ENCODE peak calls at places on chromosomes 12 and 14, in nine cellular contexts. Y is H54; O is NCI-H524; T is mesendoderm; P is GM10248; A is epithelial cell of esophagus; J is posterior vena cava; H is activated CD4-positive, alpha-beta T cell treated with anti-CD3 and anti-CD28 coated beads, Interleukin-2, amount 10 ng/mL, durations not matched to agents 7 days and 5 days; U is activated T-cell treated with anti-CD3 and anti-CD28 coated beads for 1 hour. E is an unnamed sample.

GRCh38 chr12:53505086-53505485 is 2.2 kb downstream of the NPFF start:
- DNase-seq in Y (peak), O (no peak), T (no peak), P (no peak), A (no peak), J (peak), H (no peak), U (no peak), E (no peak)

GRCh38 chr14:77219591-77219990 is 38.0 kb downstream of the TMEM63C start:
- DNase-seq in Y (no peak), O (no peak), T (no peak), P (no peak), A (no peak), J (no peak), H (no peak), U (no peak), E (no peak)

GRCh38 chr12:6266431-6267006 is 44.0 kb upstream of the PLEKHG6 start:
- DNase-seq in Y (no peak), O (no peak), T (no peak), P (no peak), A (peak), J (peak), H (no peak), U (no peak), E (no peak)

GRCh38 chr14:101250948-101251811 is 310.1 kb upstream of the DIO3 start:
- DNase-seq in Y (no peak), O (no peak), T (no peak), P (no peak), A (no peak), J (peak), H (no peak), U (no peak), E (no peak)

GRCh38 chr12:1593232-1594044 is 943 bp downstream of the FBXL14 start:
- DNase-seq in Y (no peak), O (peak), T (peak), P (no peak), A (peak), J (peak), H (peak), U (no peak), E (peak)

GRCh38 chr12:26630546-26631027 is 202.4 kb downstream of the ITPR2 start:
- DNase-seq in Y (peak), O (no peak), T (no peak), P (no peak), A (no peak), J (peak), H (no peak), U (no peak), E (no peak)

GRCh38 chr12:129552996-129553750 is 350.7 kb downstream of the TMEM132D start:
- DNase-seq in Y (no peak), O (no peak), T (no peak), P (no peak), A (no peak), J (no peak), H (no peak), U (no peak), E (no peak)

GRCh38 chr12:57760347-57760982 is 5.6 kb downstream of the MARCHF9 start:
- DNase-seq in Y (no peak), O (no peak), T (no peak), P (no peak), A (no peak), J (no peak), H (no peak), U (no peak), E (no peak)

GRCh38 chr12:53568428-53569173 is 57.6 kb downstream of the ATF7 start:
- DNase-seq in Y (no peak), O (no peak), T (no peak), P (no peak), A (peak), J (no peak), H (no peak), U (no peak), E (no peak)

GRCh38 chr12:13571035-13571434 is 374.5 kb downstream of the EMP1 start:
- DNase-seq in Y (no peak), O (no peak), T (no peak), P (no peak), A (no peak), J (no peak), H (no peak), U (no peak), E (no peak)

GRCh38 chr14:54627325-54627717 is 60.4 kb downstream of the SAMD4A start:
- DNase-seq in Y (no peak), O (no peak), T (peak), P (no peak), A (no peak), J (no peak), H (peak), U (no peak), E (no peak)

GRCh38 chr14:34733245-34733644 is 18.9 kb upstream of the CFL2 start:
- DNase-seq in Y (no peak), O (no peak), T (no peak), P (no peak), A (peak), J (no peak), H (no peak), U (no peak), E (no peak)

GRCh38 chr12:87086118-87086891 is 830.1 kb upstream of the MGAT4C start:
- DNase-seq in Y (no peak), O (no peak), T (no peak), P (no peak), A (peak), J (peak), H (no peak), U (no peak), E (no peak)

GRCh38 chr14:23078692-23079116 is 16.2 kb downstream of the ACIN1 start:
- DNase-seq in Y (peak), O (no peak), T (peak), P (no peak), A (peak), J (peak), H (no peak), U (no peak), E (no peak)